ENCODE peak calls at places on chromosome 7, in six cellular contexts. One of them, this sample, is unnamed.

GRCh38 chr7:140260338-140260737 is 83.6 kb upstream of the KDM7A start:
- DNase-seq in GM23338: no peak
- DNase-seq in HCT116: no peak
- DNase-seq in neural progenitor cell: no peak
- DNase-seq in mammary epithelial cell: no peak
- DNase-seq in H1: no peak
- DNase-seq in this sample: no peak

GRCh38 chr7:30285531-30286284 is 1.3 kb downstream of the ZNRF2 start:
- DNase-seq in GM23338: peak
- DNase-seq in HCT116: no peak
- DNase-seq in neural progenitor cell: peak
- DNase-seq in mammary epithelial cell: peak
- DNase-seq in H1: peak
- DNase-seq in this sample: peak

GRCh38 chr7:47601119-47601880 is 19.4 kb upstream of the TNS3 start:
- DNase-seq in GM23338: no peak
- DNase-seq in HCT116: no peak
- DNase-seq in neural progenitor cell: no peak
- DNase-seq in mammary epithelial cell: peak
- DNase-seq in H1: no peak
- DNase-seq in this sample: peak

GRCh38 chr7:100603697-100604077 is 1.5 kb downstream of the PCOLCE start:
- DNase-seq in GM23338: peak
- DNase-seq in HCT116: no peak
- DNase-seq in neural progenitor cell: peak
- DNase-seq in mammary epithelial cell: no peak
- DNase-seq in H1: peak
- DNase-seq in this sample: no peak

GRCh38 chr7:92785923-92786322 is 50.5 kb downstream of the CDK6 start:
- DNase-seq in GM23338: no peak
- DNase-seq in HCT116: no peak
- DNase-seq in neural progenitor cell: no peak
- DNase-seq in mammary epithelial cell: peak
- DNase-seq in H1: no peak
- DNase-seq in this sample: no peak

GRCh38 chr7:74284781-74285259 is 4.4 kb upstream of the CLIP2 start:
- DNase-seq in GM23338: peak
- DNase-seq in HCT116: no peak
- DNase-seq in neural progenitor cell: peak
- DNase-seq in mammary epithelial cell: no peak
- DNase-seq in H1: no peak
- DNase-seq in this sample: no peak

GRCh38 chr7:159000859-159001435 is 143.7 kb downstream of the VIPR2 start:
- DNase-seq in GM23338: peak
- DNase-seq in HCT116: no peak
- DNase-seq in neural progenitor cell: no peak
- DNase-seq in mammary epithelial cell: no peak
- DNase-seq in H1: no peak
- DNase-seq in this sample: no peak

GRCh38 chr7:113698556-113699220 is 220.1 kb downstream of the PPP1R3A start:
- DNase-seq in GM23338: peak
- DNase-seq in HCT116: peak
- DNase-seq in neural progenitor cell: peak
- DNase-seq in mammary epithelial cell: peak
- DNase-seq in H1: no peak
- DNase-seq in this sample: peak

GRCh38 chr7:54559401-54559800 is 17.2 kb downstream of the VSTM2A start:
- DNase-seq in GM23338: no peak
- DNase-seq in HCT116: no peak
- DNase-seq in neural progenitor cell: no peak
- DNase-seq in mammary epithelial cell: peak
- DNase-seq in H1: no peak
- DNase-seq in this sample: no peak

GRCh38 chr7:41504581-41504980 is 198.3 kb downstream of the INHBA start:
- DNase-seq in GM23338: no peak
- DNase-seq in HCT116: no peak
- DNase-seq in neural progenitor cell: no peak
- DNase-seq in mammary epithelial cell: no peak
- DNase-seq in H1: no peak
- DNase-seq in this sample: no peak

GRCh38 chr7:157405501-157405900 is 68.7 kb downstream of the DNAJB6 start:
- DNase-seq in GM23338: no peak
- DNase-seq in HCT116: no peak
- DNase-seq in neural progenitor cell: no peak
- DNase-seq in mammary epithelial cell: no peak
- DNase-seq in H1: no peak
- DNase-seq in this sample: no peak

GRCh38 chr7:16603633-16604032 is 41.9 kb downstream of the ANKMY2 start:
- DNase-seq in GM23338: no peak
- DNase-seq in HCT116: no peak
- DNase-seq in neural progenitor cell: no peak
- DNase-seq in mammary epithelial cell: peak
- DNase-seq in H1: no peak
- DNase-seq in this sample: no peak

GRCh38 chr7:16616542-16616941 is 29.0 kb downstream of the ANKMY2 start:
- DNase-seq in GM23338: peak
- DNase-seq in HCT116: no peak
- DNase-seq in neural progenitor cell: no peak
- DNase-seq in mammary epithelial cell: no peak
- DNase-seq in H1: peak
- DNase-seq in this sample: no peak

GRCh38 chr7:130890176-130891020 is 156.4 kb upstream of the KLF14 start:
- DNase-seq in GM23338: no peak
- DNase-seq in HCT116: no peak
- DNase-seq in neural progenitor cell: no peak
- DNase-seq in mammary epithelial cell: no peak
- DNase-seq in H1: no peak
- DNase-seq in this sample: no peak

GRCh38 chr7:100357131-100357561 is 771 bp upstream of the PILRB start:
- DNase-seq in GM23338: no peak
- DNase-seq in HCT116: no peak
- DNase-seq in neural progenitor cell: no peak
- DNase-seq in mammary epithelial cell: no peak
- DNase-seq in H1: no peak
- DNase-seq in this sample: no peak

GRCh38 chr7:66055321-66055956 is 20.2 kb upstream of the ASL start:
- DNase-seq in GM23338: no peak
- DNase-seq in HCT116: no peak
- DNase-seq in neural progenitor cell: no peak
- DNase-seq in mammary epithelial cell: no peak
- DNase-seq in H1: no peak
- DNase-seq in this sample: no peak

GRCh38 chr7:348962-349755 is 59.2 kb downstream of the FOXL3 start:
- DNase-seq in GM23338: no peak
- DNase-seq in HCT116: no peak
- DNase-seq in neural progenitor cell: no peak
- DNase-seq in mammary epithelial cell: no peak
- DNase-seq in H1: no peak
- DNase-seq in this sample: no peak

GRCh38 chr7:2965745-2966270 is 77.9 kb downstream of the CARD11 start:
- DNase-seq in GM23338: no peak
- DNase-seq in HCT116: no peak
- DNase-seq in neural progenitor cell: no peak
- DNase-seq in mammary epithelial cell: no peak
- DNase-seq in H1: no peak
- DNase-seq in this sample: no peak

GRCh38 chr7:113936535-113936934 is 17.7 kb upstream of the PPP1R3A start:
- DNase-seq in GM23338: no peak
- DNase-seq in HCT116: no peak
- DNase-seq in neural progenitor cell: no peak
- DNase-seq in mammary epithelial cell: no peak
- DNase-seq in H1: no peak
- DNase-seq in this sample: no peak

GRCh38 chr7:7686806-7687205 is 31.6 kb downstream of the RPA3 start:
- DNase-seq in GM23338: no peak
- DNase-seq in HCT116: no peak
- DNase-seq in neural progenitor cell: no peak
- DNase-seq in mammary epithelial cell: no peak
- DNase-seq in H1: no peak
- DNase-seq in this sample: peak

GRCh38 chr7:22627136-22627535 is 99.9 kb upstream of the IL6 start:
- DNase-seq in GM23338: no peak
- DNase-seq in HCT116: no peak
- DNase-seq in neural progenitor cell: no peak
- DNase-seq in mammary epithelial cell: no peak
- DNase-seq in H1: no peak
- DNase-seq in this sample: peak

GRCh38 chr7:70316745-70317144 is 718.5 kb downstream of the AUTS2 start:
- DNase-seq in GM23338: no peak
- DNase-seq in HCT116: no peak
- DNase-seq in neural progenitor cell: no peak
- DNase-seq in mammary epithelial cell: no peak
- DNase-seq in H1: no peak
- DNase-seq in this sample: no peak

DNA sequence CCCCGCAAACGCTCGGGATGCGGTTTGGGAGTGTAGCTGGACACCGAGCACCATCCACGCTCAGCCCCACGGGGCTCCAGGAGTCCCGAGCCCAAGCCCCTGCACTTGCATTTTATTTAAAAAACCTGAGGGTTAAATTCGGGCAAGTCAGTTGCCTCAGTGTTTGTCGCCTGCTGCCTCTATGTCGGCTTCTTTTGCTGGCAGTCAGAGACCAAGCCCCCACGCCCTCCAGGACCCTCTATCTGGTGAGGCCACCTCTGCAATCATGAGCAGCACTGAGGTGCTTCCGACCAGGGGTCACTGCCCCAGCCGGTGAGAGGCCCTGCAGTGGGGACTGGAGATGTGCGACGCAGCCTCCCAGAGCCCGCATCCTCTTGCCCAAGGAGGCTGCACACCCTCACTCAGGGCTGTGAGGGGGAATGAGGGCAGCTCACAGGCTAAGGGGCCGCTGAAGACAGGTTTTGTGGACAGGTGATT is 13.3 kb upstream of the ZNF273 start:
- DNase-seq in GM23338: peak
- DNase-seq in HCT116: no peak
- DNase-seq in neural progenitor cell: no peak
- DNase-seq in mammary epithelial cell: no peak
- DNase-seq in H1: peak
- DNase-seq in this sample: no peak
- H3K4me3 ChIP-seq in GM23338: peak
- H3K4me3 ChIP-seq in HCT116: no peak
- H3K4me3 ChIP-seq in neural progenitor cell: peak
- H3K4me3 ChIP-seq in mammary epithelial cell: no peak
- H3K4me3 ChIP-seq in H1: peak
- H3K4me3 ChIP-seq in this sample: no peak

DNA sequence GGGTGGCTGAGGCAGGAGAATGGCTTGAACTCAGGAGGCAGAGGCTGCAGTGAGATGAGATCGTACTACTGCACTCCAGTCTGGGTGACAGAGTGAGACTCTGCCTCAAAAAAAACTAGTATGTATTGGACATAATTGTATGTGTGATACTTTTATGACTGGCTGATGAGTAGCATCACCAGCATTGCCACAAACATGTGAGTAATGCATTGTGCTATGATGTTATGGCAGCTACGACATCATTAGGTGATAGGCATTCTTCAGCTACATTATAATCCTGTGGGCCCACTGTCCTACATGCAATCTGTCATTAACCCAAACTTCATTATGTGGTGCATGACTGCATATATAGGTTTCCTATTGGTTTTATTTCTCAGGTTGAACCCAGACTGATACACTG is 352.4 kb downstream of the GALNT17 start:
- DNase-seq in GM23338: no peak
- DNase-seq in HCT116: no peak
- DNase-seq in neural progenitor cell: no peak
- DNase-seq in mammary epithelial cell: no peak
- DNase-seq in H1: no peak
- DNase-seq in this sample: no peak
- TF ChIP-seq EZH2 in GM23338: no peak
- TF ChIP-seq EZH2 in HCT116: no peak
- TF ChIP-seq EZH2 in neural progenitor cell: no peak
- TF ChIP-seq EZH2 in mammary epithelial cell: no peak
- TF ChIP-seq EZH2 in H1: no peak
- TF ChIP-seq EZH2 in this sample: no peak

GRCh38 chr7:1455955-1456354 is 3.3 kb downstream of the MICALL2 start:
- DNase-seq in GM23338: no peak
- DNase-seq in HCT116: no peak
- DNase-seq in neural progenitor cell: no peak
- DNase-seq in mammary epithelial cell: no peak
- DNase-seq in H1: no peak
- DNase-seq in this sample: no peak
- H3K4me3 ChIP-seq in GM23338: no peak
- H3K4me3 ChIP-seq in HCT116: peak
- H3K4me3 ChIP-seq in neural progenitor cell: no peak
- H3K4me3 ChIP-seq in mammary epithelial cell: no peak
- H3K4me3 ChIP-seq in H1: no peak
- H3K4me3 ChIP-seq in this sample: no peak

GRCh38 chr7:18421297-18422004 is 74.1 kb upstream of the HDAC9 start:
- DNase-seq in GM23338: no peak
- DNase-seq in HCT116: no peak
- DNase-seq in neural progenitor cell: peak
- DNase-seq in mammary epithelial cell: no peak
- DNase-seq in H1: no peak
- DNase-seq in this sample: no peak
- TF ChIP-seq EZH2 in GM23338: no peak
- TF ChIP-seq EZH2 in HCT116: no peak
- TF ChIP-seq EZH2 in neural progenitor cell: no peak
- TF ChIP-seq EZH2 in mammary epithelial cell: no peak
- TF ChIP-seq EZH2 in H1: no peak
- TF ChIP-seq EZH2 in this sample: no peak

GRCh38 chr7:115511330-115511729 is 519.2 kb downstream of the TFEC start:
- DNase-seq in GM23338: no peak
- DNase-seq in HCT116: no peak
- DNase-seq in neural progenitor cell: no peak
- DNase-seq in mammary epithelial cell: no peak
- DNase-seq in H1: no peak
- DNase-seq in this sample: no peak
- H3K4me3 ChIP-seq in GM23338: no peak
- H3K4me3 ChIP-seq in HCT116: no peak
- H3K4me3 ChIP-seq in neural progenitor cell: no peak
- H3K4me3 ChIP-seq in mammary epithelial cell: no peak
- H3K4me3 ChIP-seq in H1: no peak
- H3K4me3 ChIP-seq in this sample: no peak

GRCh38 chr7:137007001-137007725 is 138.7 kb downstream of the CHRM2 start:
- DNase-seq in GM23338: no peak
- DNase-seq in HCT116: no peak
- DNase-seq in neural progenitor cell: no peak
- DNase-seq in mammary epithelial cell: no peak
- DNase-seq in H1: no peak
- DNase-seq in this sample: peak
- TF ChIP-seq EZH2 in GM23338: no peak
- TF ChIP-seq EZH2 in HCT116: no peak
- TF ChIP-seq EZH2 in neural progenitor cell: no peak
- TF ChIP-seq EZH2 in mammary epithelial cell: no peak
- TF ChIP-seq EZH2 in H1: no peak
- TF ChIP-seq EZH2 in this sample: no peak